ENCODE peak calls at places on chromosomes 11 and 22, in four cellular contexts. Q, B, U and M are unnamed samples.

GRCh38 chr11:119806064-119806915 is 77.3 kb upstream of the NECTIN1 start:
- DNase-seq in Q (no peak), B (no peak), U (no peak), M (no peak)

GRCh38 chr22:47163481-47163875 is 401.0 kb downstream of the TBC1D22A start:
- DNase-seq in Q (no peak), B (no peak), U (no peak), M (no peak)

GRCh38 chr22:23862103-23862502 is 4.4 kb downstream of the SLC2A11 start:
- DNase-seq in Q (no peak), B (peak), U (no peak), M (peak)

GRCh38 chr11:211295-211694 is 3.8 kb downstream of the RIC8A start:
- DNase-seq in Q (no peak), B (no peak), U (no peak), M (no peak)

GRCh38 chr22:20434264-20434751 is 3.3 kb downstream of the SCARF2 start:
- DNase-seq in Q (no peak), B (no peak), U (no peak), M (no peak)

GRCh38 chr11:40132881-40133280 is 1326.6 kb downstream of the LRRC4C start:
- DNase-seq in Q (no peak), B (no peak), U (no peak), M (no peak)

GRCh38 chr11:59097113-59097708 is 9.8 kb upstream of the FAM111B start:
- DNase-seq in Q (peak), B (peak), U (no peak), M (no peak)

GRCh38 chr11:20355221-20356219 is 8.0 kb upstream of the HTATIP2 start:
- DNase-seq in Q (peak), B (peak), U (no peak), M (peak)

GRCh38 chr22:33504941-33505647 is 415.2 kb downstream of the LARGE1 start:
- DNase-seq in Q (no peak), B (no peak), U (no peak), M (no peak)

GRCh38 chr22:38873469-38874411 is 1.7 kb upstream of the CBX6 start:
- DNase-seq in Q (no peak), B (no peak), U (peak), M (peak)

GRCh38 chr22:27060188-27060587 is 402.8 kb downstream of the MIAT start:
- DNase-seq in Q (no peak), B (no peak), U (no peak), M (no peak)

GRCh38 chr11:8988329-8989234 is 15.2 kb downstream of the NRIP3 start:
- DNase-seq in Q (no peak), B (peak), U (no peak), M (no peak)

GRCh38 chr11:8985462-8985861 is 18.3 kb downstream of the NRIP3 start:
- DNase-seq in Q (peak), B (no peak), U (no peak), M (no peak)

GRCh38 chr11:8983552-8983951 is 19.3 kb upstream of the TMEM9B start:
- DNase-seq in Q (no peak), B (no peak), U (no peak), M (no peak)

GRCh38 chr11:8987446-8987845 is 16.4 kb downstream of the NRIP3 start:
- DNase-seq in Q (no peak), B (no peak), U (no peak), M (no peak)

GRCh38 chr11:8989411-8989810 is 14.4 kb downstream of the NRIP3 start:
- DNase-seq in Q (no peak), B (peak), U (no peak), M (no peak)
- TF ChIP-seq FOXK2 in Q (no peak), B (no peak), U (no peak), M (no peak)

GRCh38 chr22:22817468-22818201 is 70.0 kb upstream of the IGLL5 start:
- DNase-seq in Q (no peak), B (peak), U (no peak), M (no peak)
- TF ChIP-seq FOXM1 in Q (no peak), B (no peak), U (no peak), M (no peak)

DNA sequence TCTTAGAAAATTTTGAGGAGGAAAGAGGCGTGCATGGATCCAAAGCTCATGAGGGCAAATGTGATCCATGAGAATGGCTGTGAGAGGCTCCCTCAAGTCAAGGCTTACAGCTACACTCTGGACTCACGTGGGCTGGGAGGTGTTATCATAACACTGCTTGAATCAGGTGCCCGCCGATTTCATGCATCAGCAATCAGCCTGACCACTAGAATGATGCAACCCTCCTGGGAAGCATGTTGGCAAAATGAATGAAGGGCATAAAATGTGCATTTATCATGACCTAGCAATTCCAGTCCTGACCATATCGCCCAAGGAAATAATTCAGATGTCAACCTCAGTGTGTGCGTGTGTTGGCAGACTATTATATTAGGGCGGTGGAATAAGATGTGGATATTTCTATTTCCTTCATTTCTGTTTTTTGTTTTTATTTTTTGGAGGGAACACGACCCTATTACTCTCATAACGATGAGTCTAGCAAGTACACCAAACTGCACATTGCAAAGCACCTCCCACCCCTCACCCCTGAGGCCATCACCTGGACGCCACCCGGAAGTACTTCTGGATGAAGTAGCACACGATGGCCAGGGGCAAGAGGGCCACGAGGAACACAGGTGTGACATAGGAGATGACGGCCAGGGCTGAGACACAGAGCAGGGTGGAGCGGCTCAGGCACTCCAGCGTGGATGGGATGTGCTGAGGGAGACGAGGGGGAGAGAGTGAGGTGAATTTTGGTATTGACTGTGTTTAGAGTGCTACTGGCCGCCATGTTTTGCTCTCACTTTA is 15.7 kb upstream of the KCNJ11 start:
- DNase-seq in Q (no peak), B (no peak), U (no peak), M (no peak)
- TF ChIP-seq FOXK2 in Q (no peak), B (no peak), U (no peak), M (no peak)

GRCh38 chr22:36136475-36136874 is 24.1 kb downstream of the APOL3 start:
- DNase-seq in Q (no peak), B (no peak), U (no peak), M (no peak)

GRCh38 chr22:36131907-36132306 is 28.6 kb downstream of the APOL3 start:
- DNase-seq in Q (no peak), B (no peak), U (no peak), M (no peak)

GRCh38 chr22:36135306-36135705 is 25.2 kb downstream of the APOL3 start:
- DNase-seq in Q (no peak), B (no peak), U (no peak), M (no peak)

GRCh38 chr22:36136988-36137387 is 23.6 kb downstream of the APOL3 start:
- DNase-seq in Q (no peak), B (no peak), U (no peak), M (no peak)

DNA sequence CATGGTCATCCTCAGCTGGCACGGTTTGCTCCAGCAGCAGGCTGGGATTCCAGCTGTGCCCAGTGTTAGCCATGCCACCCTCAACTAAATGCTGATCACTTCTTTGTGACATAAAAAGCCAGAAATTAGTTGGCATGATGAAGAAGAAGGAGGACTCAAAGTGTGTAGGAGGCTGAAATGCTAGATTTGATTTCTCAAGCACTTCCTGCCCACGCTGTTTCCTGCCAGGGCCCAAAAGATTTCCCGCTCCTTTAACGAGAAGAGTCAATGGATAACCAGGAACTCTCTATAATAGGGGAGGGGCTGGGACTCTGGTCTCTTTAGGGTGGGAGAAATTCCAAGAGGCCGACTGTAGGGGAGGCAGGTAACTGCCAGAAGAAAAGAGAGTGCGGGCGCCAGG is 26.4 kb downstream of the APOL3 start:
- DNase-seq in Q (no peak), B (no peak), U (no peak), M (no peak)
- TF ChIP-seq FOXM1 in Q (no peak), B (no peak), U (no peak), M (no peak)